ENCODE peak calls at places on chromosomes 3 and 15, in eight cellular contexts. J is BE2C; M is uterus; A is effector memory CD8-positive, alpha-beta T cell; E is Kasumi-1; S is aorta; W is endodermal cell; R is substantia nigra. D is an unnamed sample.

GRCh38 chr3:47910777-47911440 is 105.3 kb downstream of the MAP4 start:
- DNase-seq in J (peak; percentile 37), M (no peak), A (no peak), E (no peak), S (no peak), W (peak; percentile 75), R (no peak), D (peak; percentile 26)

GRCh38 chr15:48059786-48060185 is 61.0 kb upstream of the SLC24A5 start:
- DNase-seq in J (no peak), M (peak; percentile 27), A (no peak), E (no peak), S (peak; percentile 87), W (no peak), R (peak; percentile 74), D (no peak)

GRCh38 chr3:51620543-51620942 is 50.5 kb upstream of the TEX264 start:
- DNase-seq in J (no peak), M (no peak), A (no peak), E (no peak), S (no peak), W (no peak), R (no peak), D (no peak)

GRCh38 chr3:49388416-49388815 is 23.4 kb downstream of the RHOA start:
- DNase-seq in J (no peak), M (no peak), A (no peak), E (no peak), S (no peak), W (no peak), R (no peak), D (no peak)

GRCh38 chr3:14565791-14566588 is 25.8 kb upstream of the GRIP2 start:
- DNase-seq in J (no peak), M (no peak), A (no peak), E (no peak), S (no peak), W (no peak), R (no peak), D (no peak)

GRCh38 chr3:25572336-25572735 is 92.4 kb downstream of the TOP2B start:
- DNase-seq in J (no peak), M (no peak), A (no peak), E (no peak), S (no peak), W (no peak), R (no peak), D (no peak)

GRCh38 chr3:73637042-73637441 is 12.3 kb upstream of the PDZRN3 start:
- DNase-seq in J (no peak), M (no peak), A (no peak), E (no peak), S (no peak), W (no peak), R (no peak), D (no peak)

GRCh38 chr3:46467562-46467961 is 2.9 kb upstream of the LTF start:
- DNase-seq in J (no peak), M (no peak), A (no peak), E (no peak), S (no peak), W (peak; percentile 7), R (no peak), D (no peak)

GRCh38 chr15:29736745-29737023 is 85.6 kb downstream of the TJP1 start:
- DNase-seq in J (no peak), M (no peak), A (no peak), E (no peak), S (no peak), W (no peak), R (no peak), D (no peak)

GRCh38 chr15:89947338-89947829 is 34.6 kb upstream of the ARPIN start:
- DNase-seq in J (no peak), M (no peak), A (no peak), E (peak; percentile 70), S (no peak), W (no peak), R (no peak), D (no peak)

GRCh38 chr3:29374255-29374654 is 93.4 kb downstream of the RBMS3 start:
- DNase-seq in J (no peak), M (no peak), A (no peak), E (no peak), S (no peak), W (no peak), R (no peak), D (no peak)

GRCh38 chr3:172040976-172041963 is 1.9 kb downstream of the FNDC3B start:
- DNase-seq in J (peak; percentile 28), M (peak; percentile 32), A (no peak), E (peak; percentile 43), S (no peak), W (peak; percentile 67), R (no peak), D (no peak)

GRCh38 chr3:68861521-68861920 is 70.8 kb downstream of the TAFA4 start:
- DNase-seq in J (no peak), M (no peak), A (no peak), E (no peak), S (no peak), W (no peak), R (no peak), D (no peak)

GRCh38 chr15:77144492-77145070 is 73.7 kb upstream of the TSPAN3 start:
- DNase-seq in J (no peak), M (no peak), A (no peak), E (no peak), S (no peak), W (no peak), R (no peak), D (no peak)

GRCh38 chr3:71662553-71662952 is 62.6 kb downstream of the EIF4E3 start:
- DNase-seq in J (no peak), M (no peak), A (no peak), E (no peak), S (no peak), W (no peak), R (no peak), D (no peak)

GRCh38 chr15:89795996-89796395 is 18.7 kb downstream of the ANPEP start:
- DNase-seq in J (no peak), M (no peak), A (no peak), E (no peak), S (no peak), W (no peak), R (no peak), D (no peak)

GRCh38 chr3:159266779-159267178 is 464.9 kb downstream of the MFSD1 start:
- DNase-seq in J (peak; percentile 76), M (no peak), A (no peak), E (peak; percentile 23), S (no peak), W (peak; percentile 90), R (peak; percentile 28), D (no peak)

GRCh38 chr3:15667484-15667883 is 65.9 kb downstream of the BTD start:
- DNase-seq in J (no peak), M (no peak), A (peak; percentile 42), E (no peak), S (no peak), W (no peak), R (no peak), D (no peak)

GRCh38 chr3:42544492-42545283 is 37.1 kb downstream of the SEC22C start:
- DNase-seq in J (no peak), M (no peak), A (no peak), E (no peak), S (no peak), W (no peak), R (no peak), D (no peak)